ENCODE peak calls at places on chromosome 1, in seven cellular contexts. J is PC-9, A is endodermal cell, Q is AG04450, O is breast epithelium, Y is heart left ventricle, I is fibroblast of pulmonary artery. Z is an unnamed sample.

GRCh38 chr1:21814241-21814918 is 2.3 kb downstream of the LDLRAD2 start:
- DNase-seq in A (peak; percentile 91), O (no peak), I (no peak), Q (no peak), Y (no peak), J (no peak), Z (no peak)

GRCh38 chr1:208962867-208963266 is 620.6 kb upstream of the CAMK1G start:
- DNase-seq in Y (no peak), O (no peak), I (no peak), A (no peak), Q (no peak), J (no peak), Z (no peak)

GRCh38 chr1:168920456-168921094 is 185.9 kb upstream of the ATP1B1 start:
- DNase-seq in J (peak; percentile 89), Y (peak; percentile 36), I (peak; percentile 96), Q (no peak), A (no peak), O (no peak), Z (no peak)

GRCh38 chr1:211908453-211908852 is 77.9 kb upstream of the LPGAT1 start:
- DNase-seq in O (no peak), Q (no peak), J (no peak), I (no peak), A (no peak), Y (no peak), Z (no peak)

GRCh38 chr1:156571261-156571958 is 955 bp downstream of the IQGAP3 start:
- DNase-seq in A (no peak), I (peak; percentile 67), O (no peak), Y (no peak), J (peak; percentile 84), Q (peak; percentile 88), Z (no peak)

GRCh38 chr1:3028531-3029282 is 7.4 kb downstream of the ACTRT2 start:
- DNase-seq in A (peak; percentile 29), J (no peak), Q (no peak), I (no peak), Y (no peak), O (peak; percentile 33), Z (no peak)

GRCh38 chr1:47759581-47760247 is 237.5 kb downstream of the TRABD2B start:
- DNase-seq in I (no peak), Q (no peak), Y (no peak), J (no peak), A (no peak), O (peak; percentile 40), Z (no peak)

GRCh38 chr1:201970334-201971159 is 11.9 kb upstream of the RNPEP start:
- DNase-seq in Y (no peak), O (no peak), I (peak; percentile 23), Q (no peak), J (no peak), A (no peak), Z (no peak)

GRCh38 chr1:167987174-167987573 is 50.3 kb upstream of the MPC2 start:
- DNase-seq in O (no peak), Q (no peak), A (no peak), I (no peak), J (no peak), Y (no peak), Z (no peak)

GRCh38 chr1:156591432-156592157 is at the start of gene NAXE:
- DNase-seq in I (peak; percentile 37), J (no peak), O (peak; percentile 71), Q (no peak), Y (peak; percentile 80), A (peak; percentile 92), Z (no peak)

GRCh38 chr1:23699280-23700179 is 7.9 kb downstream of the RPL11 start:
- DNase-seq in I (no peak), Q (no peak), A (no peak), O (no peak), Y (no peak), J (no peak), Z (no peak)

GRCh38 chr1:16017461-16018303 is at the start of gene HSPB7:
- DNase-seq in Q (no peak), I (peak; percentile 80), J (no peak), A (peak; percentile 86), O (no peak), Y (peak; percentile 95), Z (peak; percentile 53)

GRCh38 chr1:48249868-48250267 is 27.4 kb downstream of the SLC5A9 start:
- DNase-seq in Q (no peak), Y (no peak), J (no peak), A (no peak), I (no peak), O (no peak), Z (no peak)

GRCh38 chr1:60564856-60565445 is 491.4 kb upstream of the C1orf87 start:
- DNase-seq in Y (no peak), I (peak; percentile 73), J (no peak), Q (no peak), A (no peak), O (no peak), Z (no peak)

GRCh38 chr1:109912873-109913272 is 2.2 kb downstream of the CSF1 start:
- DNase-seq in O (no peak), J (no peak), Q (no peak), A (peak; percentile 43), I (peak; percentile 53), Y (no peak), Z (no peak)

GRCh38 chr1:100249537-100250257 is at the start of gene DBT:
- DNase-seq in A (peak; percentile 99), Q (peak; percentile 78), J (peak; percentile 97), O (peak; percentile 92), I (peak; percentile 95), Y (peak; percentile 97), Z (peak; percentile 81)

DNA sequence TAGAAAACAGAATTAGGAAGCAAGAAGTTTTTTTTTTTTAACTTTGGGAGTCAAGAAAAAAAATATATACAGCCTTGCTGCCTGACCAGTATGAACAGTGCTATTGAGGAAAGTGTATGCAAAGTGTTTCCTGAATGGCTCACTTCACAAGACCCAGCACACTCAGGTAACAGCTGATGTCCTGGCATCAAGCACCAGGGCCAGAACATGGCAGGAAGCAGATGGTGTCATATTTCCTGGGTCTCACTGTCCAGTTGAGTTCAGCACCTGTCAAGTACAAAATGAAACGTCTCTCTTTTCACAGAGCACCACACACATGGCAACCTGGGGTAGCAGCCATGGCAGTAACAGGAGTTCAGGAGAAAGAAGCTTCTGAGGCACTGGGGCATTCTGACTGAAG is 372.3 kb downstream of the TTLL7 start:
- DNase-seq in Y (no peak), Q (no peak), J (no peak), O (no peak), A (no peak), I (no peak), Z (no peak)
- H3K4me3 ChIP-seq in Y (no peak overlapping the region), Q (no peak overlapping the region), J (no peak overlapping the region), O (no peak overlapping the region), A (no peak overlapping the region), I (no peak overlapping the region), Z (no peak overlapping the region)

DNA sequence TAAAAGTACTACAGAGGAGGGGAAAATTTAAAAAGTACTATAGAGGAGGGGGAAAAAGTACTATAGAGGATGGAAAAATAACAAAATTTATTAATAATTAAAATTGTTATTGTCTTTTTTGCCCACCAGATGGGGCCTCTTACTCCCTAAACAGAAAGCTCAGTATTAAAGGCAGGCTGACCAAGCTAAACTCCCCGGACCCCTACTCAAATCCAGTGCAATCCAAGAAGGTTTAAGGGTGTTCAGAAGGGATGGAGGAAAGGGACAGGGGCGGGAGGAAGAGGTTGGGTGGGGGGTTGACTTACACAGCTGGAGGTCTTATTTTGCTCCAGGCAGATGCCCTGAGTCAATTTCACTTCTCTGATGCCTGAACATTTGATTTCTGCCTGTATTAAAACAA is 13.7 kb downstream of the CD34 start:
- DNase-seq in Q (no peak), Y (no peak), I (peak; percentile 52), O (no peak), A (peak; percentile 42), J (no peak), Z (no peak)
- TF ChIP-seq CTCF in Q (peak; percentile 42), Y (peak; percentile 43), I (peak; percentile 33), O (no peak), A (peak; percentile 68), J (peak; percentile 65), Z (peak; percentile 38)

GRCh38 chr1:200411406-200412257 is 1.8 kb upstream of the ZNF281 start:
- DNase-seq in A (peak; percentile 94), O (no peak), Q (no peak), Y (no peak), J (no peak), I (no peak), Z (no peak)
- H3K4me3 ChIP-seq in A (peak overlapping the region; percentile 93), O (no peak overlapping the region), Q (no peak overlapping the region), Y (no peak overlapping the region), J (no peak overlapping the region), I (no peak overlapping the region), Z (peak overlapping the region; percentile 35)

DNA sequence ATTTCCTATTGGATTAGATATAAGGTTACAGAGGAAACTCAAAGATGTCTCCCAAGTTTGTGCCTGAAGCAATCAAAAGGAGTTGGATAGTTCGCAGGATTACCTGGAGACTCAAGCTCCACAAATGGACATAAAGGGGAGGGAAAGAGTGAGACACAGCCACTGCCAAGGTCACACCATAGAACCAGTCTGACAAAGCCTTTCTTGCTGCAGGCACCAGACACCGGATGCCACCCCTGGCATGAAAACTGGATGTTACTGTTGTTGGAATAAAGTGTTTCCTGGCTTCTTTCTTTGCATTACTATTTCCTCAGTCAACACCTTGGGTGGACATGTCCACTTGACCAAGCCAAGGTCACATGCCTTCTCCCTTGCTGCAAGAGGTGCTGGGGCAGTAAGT is 70.6 kb downstream of the SNRPE start:
- DNase-seq in Q (no peak), Y (no peak), A (no peak), O (peak; percentile 68), J (no peak), I (no peak), Z (no peak)
- TF ChIP-seq CTCF in Q (no peak), Y (no peak), A (no peak), O (no peak), J (no peak), I (no peak), Z (no peak)

GRCh38 chr1:74465193-74465681 is 47.2 kb downstream of the LRRC53 start:
- DNase-seq in A (no peak), J (no peak), I (no peak), O (no peak), Y (no peak), Q (no peak), Z (no peak)
- H3K4me3 ChIP-seq in A (no peak overlapping the region), J (no peak overlapping the region), I (no peak overlapping the region), O (no peak overlapping the region), Y (no peak overlapping the region), Q (no peak overlapping the region), Z (no peak overlapping the region)

DNA sequence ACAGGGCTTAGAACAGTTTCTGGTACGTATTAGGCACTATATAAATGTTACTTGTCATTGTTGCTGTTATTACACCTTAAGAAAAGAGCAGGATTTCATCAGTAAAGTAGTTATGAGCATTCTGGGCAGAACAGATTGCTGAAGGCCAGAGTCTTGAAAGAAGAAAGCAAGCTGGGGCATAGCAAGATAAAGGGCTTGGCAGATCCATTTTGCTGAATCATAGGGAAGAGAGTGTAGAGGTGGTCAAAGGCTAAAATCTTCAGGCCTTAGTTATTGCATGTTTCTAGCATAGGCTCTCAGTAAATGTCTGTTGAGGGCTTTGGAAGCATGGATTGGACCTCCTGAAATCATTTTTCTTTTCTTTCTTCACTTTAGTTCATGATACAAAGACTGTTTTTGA is 67.5 kb downstream of the PLA2G4A start:
- DNase-seq in J (no peak), O (no peak), Y (no peak), Q (no peak), I (peak; percentile 66), A (no peak), Z (no peak)
- TF ChIP-seq CTCF in J (no peak), O (no peak), Y (no peak), Q (no peak), I (no peak), A (no peak), Z (no peak)

GRCh38 chr1:53400761-53401379 is 58.3 kb upstream of the DMRTB1 start:
- DNase-seq in Q (no peak), O (no peak), I (no peak), J (no peak), A (peak; percentile 38), Y (no peak), Z (no peak)
- H3K4me3 ChIP-seq in Q (no peak overlapping the region), O (no peak overlapping the region), I (no peak overlapping the region), J (no peak overlapping the region), A (no peak overlapping the region), Y (no peak overlapping the region), Z (no peak overlapping the region)

GRCh38 chr1:29677028-29678024 is 441.0 kb downstream of the PTPRU start:
- DNase-seq in O (no peak), Y (no peak), Q (no peak), A (peak; percentile 20), J (no peak), I (no peak), Z (no peak)
- TF ChIP-seq CTCF in O (no peak), Y (no peak), Q (no peak), A (no peak), J (no peak), I (no peak), Z (no peak)

Z was measured in retinal pigment epithelial cell.